ENCODE peak calls at places on chromosomes 7 and 10, in four cellular contexts. One of them, this sample, is unnamed.
A peak's percentile ranks its signal among the peaks of the same experiment; 100 is the strongest.

GRCh38 chr7:22589641-22590141 is 89.7 kb upstream of the STEAP1B start:
- DNase-seq in sigmoid colon: peak; percentile 67
- DNase-seq in upper lobe of left lung: peak; percentile 23
- DNase-seq in K562: no peak
- DNase-seq in this sample: no peak

GRCh38 chr7:5652118-5652517 is 129.3 kb downstream of the RNF216 start:
- DNase-seq in upper lobe of left lung: no peak
- DNase-seq in sigmoid colon: no peak
- DNase-seq in K562: no peak
- DNase-seq in this sample: no peak

GRCh38 chr7:75638607-75639070 is 100.1 kb downstream of the HIP1 start:
- DNase-seq in K562: no peak
- DNase-seq in sigmoid colon: peak; percentile 74
- DNase-seq in upper lobe of left lung: peak; percentile 91
- DNase-seq in this sample: peak; percentile 42

GRCh38 chr7:28761485-28761884 is 196.6 kb downstream of the TRIL start:
- DNase-seq in upper lobe of left lung: no peak
- DNase-seq in K562: no peak
- DNase-seq in sigmoid colon: no peak
- DNase-seq in this sample: no peak

GRCh38 chr10:5601826-5602225 is 64.6 kb downstream of the ASB13 start:
- DNase-seq in K562: no peak
- DNase-seq in sigmoid colon: no peak
- DNase-seq in upper lobe of left lung: no peak
- DNase-seq in this sample: no peak

GRCh38 chr7:70698219-70698832 is 433.6 kb upstream of the GALNT17 start:
- DNase-seq in K562: peak; percentile 68
- DNase-seq in sigmoid colon: no peak
- DNase-seq in upper lobe of left lung: no peak
- DNase-seq in this sample: peak; percentile 43

GRCh38 chr7:56007167-56007652 is 42.8 kb downstream of the NIPSNAP2 start:
- DNase-seq in upper lobe of left lung: no peak
- DNase-seq in K562: no peak
- DNase-seq in sigmoid colon: no peak
- DNase-seq in this sample: no peak

GRCh38 chr7:149615690-149616270 is 118.2 kb upstream of the ZNF746 start:
- DNase-seq in K562: no peak
- DNase-seq in upper lobe of left lung: no peak
- DNase-seq in sigmoid colon: no peak
- DNase-seq in this sample: no peak

GRCh38 chr10:129386415-129387257 is 80.4 kb upstream of the MGMT start:
- DNase-seq in K562: no peak
- DNase-seq in sigmoid colon: no peak
- DNase-seq in upper lobe of left lung: no peak
- DNase-seq in this sample: no peak

GRCh38 chr10:99450624-99451498 is 20.4 kb upstream of the GOT1 start:
- DNase-seq in upper lobe of left lung: no peak
- DNase-seq in sigmoid colon: no peak
- DNase-seq in K562: no peak
- DNase-seq in this sample: no peak

GRCh38 chr10:33377658-33378025 is 43.2 kb upstream of the NRP1 start:
- DNase-seq in upper lobe of left lung: no peak
- DNase-seq in K562: no peak
- DNase-seq in sigmoid colon: no peak
- DNase-seq in this sample: no peak

GRCh38 chr7:78953726-78954363 is 499.6 kb downstream of the MAGI2 start:
- DNase-seq in upper lobe of left lung: no peak
- DNase-seq in K562: no peak
- DNase-seq in sigmoid colon: no peak
- DNase-seq in this sample: no peak

GRCh38 chr7:945147-945555 is 9.3 kb downstream of the ADAP1 start:
- DNase-seq in sigmoid colon: peak; percentile 51
- DNase-seq in K562: no peak
- DNase-seq in upper lobe of left lung: peak; percentile 77
- DNase-seq in this sample: no peak

GRCh38 chr10:60270426-60270825 is 119.2 kb downstream of the ANK3 start:
- DNase-seq in upper lobe of left lung: no peak
- DNase-seq in K562: no peak
- DNase-seq in sigmoid colon: no peak
- DNase-seq in this sample: no peak

GRCh38 chr7:73624669-73625001 is 313 bp upstream of the MLXIPL start:
- DNase-seq in sigmoid colon: no peak
- DNase-seq in K562: no peak
- DNase-seq in upper lobe of left lung: no peak
- DNase-seq in this sample: no peak

GRCh38 chr7:90401989-90402388 is 1.3 kb upstream of the CLDN12 start:
- DNase-seq in sigmoid colon: no peak
- DNase-seq in upper lobe of left lung: no peak
- DNase-seq in K562: no peak
- DNase-seq in this sample: no peak

GRCh38 chr10:34236927-34237326 is 578.2 kb downstream of the PARD3 start:
- DNase-seq in K562: no peak
- DNase-seq in sigmoid colon: no peak
- DNase-seq in upper lobe of left lung: no peak
- DNase-seq in this sample: no peak

GRCh38 chr7:14717711-14718304 is 184.7 kb downstream of the DGKB start:
- DNase-seq in sigmoid colon: no peak
- DNase-seq in K562: no peak
- DNase-seq in upper lobe of left lung: no peak
- DNase-seq in this sample: no peak

GRCh38 chr7:97871659-97872024 is 566 bp downstream of the ASNS start:
- DNase-seq in K562: peak; percentile 46
- DNase-seq in sigmoid colon: no peak
- DNase-seq in upper lobe of left lung: no peak
- DNase-seq in this sample: peak; percentile 10

GRCh38 chr7:136900005-136900404 is 31.6 kb downstream of the CHRM2 start:
- DNase-seq in sigmoid colon: no peak
- DNase-seq in upper lobe of left lung: no peak
- DNase-seq in K562: no peak
- DNase-seq in this sample: no peak

GRCh38 chr10:7408003-7408493 is 2.8 kb downstream of the SFMBT2 start:
- DNase-seq in K562: no peak
- DNase-seq in upper lobe of left lung: peak; percentile 85
- DNase-seq in sigmoid colon: peak; percentile 80
- DNase-seq in this sample: peak; percentile 24

GRCh38 chr7:11290859-11291258 is 317.2 kb downstream of the PHF14 start:
- DNase-seq in upper lobe of left lung: no peak
- DNase-seq in sigmoid colon: no peak
- DNase-seq in K562: no peak
- DNase-seq in this sample: no peak

GRCh38 chr7:70071786-70072185 is 473.5 kb downstream of the AUTS2 start:
- DNase-seq in sigmoid colon: no peak
- DNase-seq in K562: no peak
- DNase-seq in upper lobe of left lung: no peak
- DNase-seq in this sample: no peak

GRCh38 chr7:105350906-105351305 is 37.8 kb downstream of the SRPK2 start:
- DNase-seq in upper lobe of left lung: no peak
- DNase-seq in sigmoid colon: no peak
- DNase-seq in K562: no peak
- DNase-seq in this sample: no peak

GRCh38 chr7:105354383-105354782 is 34.3 kb downstream of the SRPK2 start:
- DNase-seq in K562: no peak
- DNase-seq in sigmoid colon: no peak
- DNase-seq in upper lobe of left lung: no peak
- DNase-seq in this sample: no peak

GRCh38 chr7:105352922-105353668 is 35.6 kb downstream of the SRPK2 start:
- DNase-seq in K562: no peak
- DNase-seq in upper lobe of left lung: no peak
- DNase-seq in sigmoid colon: no peak
- DNase-seq in this sample: no peak

GRCh38 chr7:105353752-105354328 is 34.9 kb downstream of the SRPK2 start:
- DNase-seq in sigmoid colon: peak; percentile 71
- DNase-seq in upper lobe of left lung: no peak
- DNase-seq in K562: peak; percentile 66
- DNase-seq in this sample: no peak

DNA sequence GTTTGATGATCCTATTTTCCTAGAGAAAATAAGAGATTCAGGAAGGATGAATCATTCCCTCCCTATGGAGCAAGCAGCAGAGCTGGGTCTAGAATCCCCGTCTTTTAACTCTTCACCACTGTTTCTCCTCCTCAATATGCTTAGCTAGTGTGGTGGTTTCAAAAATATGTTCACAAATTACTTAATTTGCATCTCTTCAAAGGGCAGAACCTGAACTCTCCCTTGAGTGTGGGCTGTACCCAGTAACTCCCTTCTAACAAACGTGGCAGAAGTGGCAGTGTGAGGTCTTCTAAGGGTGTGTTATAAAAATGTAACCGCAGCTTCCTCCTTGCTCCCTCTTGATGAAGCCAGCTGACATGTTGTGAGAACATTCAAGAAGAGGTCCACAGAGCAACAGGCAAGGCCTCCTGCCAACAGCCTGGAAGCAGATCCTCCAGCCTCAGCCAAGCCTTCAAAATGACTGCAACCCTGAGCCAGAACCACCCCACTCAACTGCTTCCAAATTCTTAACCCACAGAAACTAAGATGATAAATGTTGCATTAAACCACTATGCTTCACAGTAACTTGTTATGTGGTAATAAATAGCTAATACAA is 36.6 kb downstream of the SRPK2 start:
- DNase-seq in K562: no peak
- DNase-seq in upper lobe of left lung: no peak
- DNase-seq in sigmoid colon: peak; percentile 89
- DNase-seq in this sample: peak; percentile 46
- TF ChIP-seq POLR2AphosphoS5 in K562: no peak
- TF ChIP-seq POLR2AphosphoS5 in upper lobe of left lung: no peak
- TF ChIP-seq POLR2AphosphoS5 in sigmoid colon: no peak
- TF ChIP-seq POLR2AphosphoS5 in this sample: peak; percentile 48

GRCh38 chr7:103296901-103297836 is at the start of gene PMPCB:
- DNase-seq in sigmoid colon: peak; percentile 97
- DNase-seq in K562: peak; percentile 96
- DNase-seq in upper lobe of left lung: peak; percentile 95
- DNase-seq in this sample: peak; percentile 95
- TF ChIP-seq POLR2A in sigmoid colon: no peak
- TF ChIP-seq POLR2A in K562: peak; percentile 96
- TF ChIP-seq POLR2A in upper lobe of left lung: no peak
- TF ChIP-seq POLR2A in this sample: peak; percentile 50

DNA sequence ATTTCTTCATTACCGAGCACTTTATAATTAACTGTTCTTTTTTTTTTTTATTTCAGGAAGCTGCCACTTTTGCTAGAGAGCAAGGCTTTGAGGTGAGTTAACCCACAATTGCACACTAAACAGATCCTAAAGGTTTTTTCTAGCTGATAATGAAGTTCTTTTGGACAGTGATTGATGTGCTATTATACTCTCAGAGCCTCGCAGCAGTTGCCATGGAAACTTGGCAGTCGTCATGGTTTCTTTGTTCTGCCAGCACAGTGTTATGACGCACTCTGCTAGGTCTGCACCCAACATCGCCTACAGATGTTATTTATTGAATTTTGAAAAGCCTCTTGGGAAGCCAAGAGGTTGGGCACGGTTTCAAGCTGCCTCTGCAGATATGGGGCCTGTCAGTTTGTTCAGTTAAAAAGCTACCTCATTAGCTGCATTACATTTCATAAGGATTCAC is 237.2 kb upstream of the KAT6B start:
- DNase-seq in sigmoid colon: peak; percentile 97
- DNase-seq in K562: peak; percentile 55
- DNase-seq in upper lobe of left lung: no peak
- DNase-seq in this sample: peak; percentile 60
- H3K4me1 ChIP-seq in sigmoid colon: peaks cover 91% of the 10 kb centered on the region
- H3K4me1 ChIP-seq in K562: no peaks in the 10 kb centered on the region
- H3K4me1 ChIP-seq in upper lobe of left lung: peaks cover 35% of the 10 kb centered on the region
- H3K4me1 ChIP-seq in this sample: peaks cover 14% of the 10 kb centered on the region

GRCh38 chr10:78931333-78932083 is 137.3 kb upstream of the ZMIZ1 start:
- DNase-seq in sigmoid colon: peak; percentile 86
- DNase-seq in upper lobe of left lung: peak; percentile 63
- DNase-seq in K562: no peak
- DNase-seq in this sample: no peak
- TF ChIP-seq POLR2AphosphoS5 in sigmoid colon: no peak
- TF ChIP-seq POLR2AphosphoS5 in upper lobe of left lung: no peak
- TF ChIP-seq POLR2AphosphoS5 in K562: no peak
- TF ChIP-seq POLR2AphosphoS5 in this sample: no peak

GRCh38 chr7:100022621-100023020 is 7.2 kb downstream of the ZKSCAN1 start:
- DNase-seq in upper lobe of left lung: no peak
- DNase-seq in sigmoid colon: no peak
- DNase-seq in K562: no peak
- DNase-seq in this sample: peak; percentile 96
- TF ChIP-seq POLR2A in upper lobe of left lung: no peak
- TF ChIP-seq POLR2A in sigmoid colon: no peak
- TF ChIP-seq POLR2A in K562: no peak
- TF ChIP-seq POLR2A in this sample: no peak

GRCh38 chr7:106281919-106282318 is 2.9 kb downstream of the NAMPT start:
- DNase-seq in K562: no peak
- DNase-seq in sigmoid colon: no peak
- DNase-seq in upper lobe of left lung: no peak
- DNase-seq in this sample: no peak
- H3K4me1 ChIP-seq in K562: peaks cover 11% of the 10 kb centered on the region
- H3K4me1 ChIP-seq in sigmoid colon: peaks cover 32% of the 10 kb centered on the region
- H3K4me1 ChIP-seq in upper lobe of left lung: peaks cover 64% of the 10 kb centered on the region
- H3K4me1 ChIP-seq in this sample: no peaks in the 10 kb centered on the region

DNA sequence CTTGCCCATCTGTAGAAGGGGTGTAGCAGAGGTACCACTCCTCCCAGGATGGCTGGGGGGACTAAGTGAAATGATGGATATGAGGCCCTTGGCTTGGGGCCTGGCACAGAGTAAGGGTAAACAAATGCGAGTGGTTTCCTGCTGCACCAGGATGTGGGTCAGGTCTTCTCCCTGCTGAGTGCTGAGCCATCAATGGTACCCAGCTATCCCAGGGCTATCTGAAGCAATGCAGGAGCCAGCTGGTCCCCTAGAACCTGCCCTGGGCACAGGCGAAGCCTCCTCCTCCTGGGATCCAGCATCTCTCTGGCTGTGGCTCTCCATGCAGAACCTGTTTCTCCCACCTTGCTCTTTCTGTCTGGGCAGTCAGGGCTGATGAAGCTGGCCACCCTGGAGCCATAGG is 20.9 kb upstream of the GOLGA7B start:
- DNase-seq in sigmoid colon: no peak
- DNase-seq in upper lobe of left lung: no peak
- DNase-seq in K562: no peak
- DNase-seq in this sample: no peak
- TF ChIP-seq POLR2AphosphoS5 in sigmoid colon: no peak
- TF ChIP-seq POLR2AphosphoS5 in upper lobe of left lung: no peak
- TF ChIP-seq POLR2AphosphoS5 in K562: no peak
- TF ChIP-seq POLR2AphosphoS5 in this sample: no peak

GRCh38 chr10:3365630-3366029 is 193.0 kb upstream of the PITRM1 start:
- DNase-seq in upper lobe of left lung: no peak
- DNase-seq in sigmoid colon: no peak
- DNase-seq in K562: no peak
- DNase-seq in this sample: no peak

GRCh38 chr10:3366043-3366442 is 193.5 kb upstream of the PITRM1 start:
- DNase-seq in K562: no peak
- DNase-seq in upper lobe of left lung: no peak
- DNase-seq in sigmoid colon: no peak
- DNase-seq in this sample: no peak

GRCh38 chr10:3364768-3365480 is 192.3 kb upstream of the PITRM1 start:
- DNase-seq in K562: no peak
- DNase-seq in upper lobe of left lung: no peak
- DNase-seq in sigmoid colon: no peak
- DNase-seq in this sample: no peak

GRCh38 chr10:3363316-3364070 is 190.9 kb upstream of the PITRM1 start:
- DNase-seq in sigmoid colon: no peak
- DNase-seq in K562: no peak
- DNase-seq in upper lobe of left lung: no peak
- DNase-seq in this sample: no peak

GRCh38 chr10:3366735-3367405 is 194.3 kb upstream of the PITRM1 start:
- DNase-seq in K562: no peak
- DNase-seq in sigmoid colon: no peak
- DNase-seq in upper lobe of left lung: no peak
- DNase-seq in this sample: no peak
- TF ChIP-seq POLR2A in K562: no peak
- TF ChIP-seq POLR2A in sigmoid colon: no peak
- TF ChIP-seq POLR2A in upper lobe of left lung: no peak
- TF ChIP-seq POLR2A in this sample: no peak